ENCODE peak calls at places on chromosomes 6 and 20, in seven cellular contexts. F is A549, L is posterior cingulate gyrus, J is foreskin fibroblast, I is myocyte, P is GM12865, A is T1000. E is an unnamed sample.

GRCh38 chr20:37564388-37565133 is 36.9 kb upstream of the BLCAP start:
- DNase-seq in F (peak; percentile 46), L (peak; percentile 55), J (no peak), I (peak; percentile 69), P (peak; percentile 28), A (no peak), E (peak; percentile 42)

GRCh38 chr6:122652431-122652830 is 42.2 kb downstream of the PKIB start:
- DNase-seq in F (no peak), L (no peak), J (no peak), I (no peak), P (no peak), A (no peak), E (peak; percentile 28)

GRCh38 chr6:157904999-157905398 is 76.7 kb upstream of the SYNJ2 start:
- DNase-seq in F (no peak), L (no peak), J (no peak), I (no peak), P (no peak), A (no peak), E (no peak)

GRCh38 chr6:32148722-32149576 is 2.8 kb downstream of the PRRT1 start:
- DNase-seq in F (no peak), L (no peak), J (no peak), I (no peak), P (no peak), A (no peak), E (no peak)

GRCh38 chr6:31354248-31354647 is 2.7 kb downstream of the HLA-B start:
- DNase-seq in F (no peak), L (no peak), J (no peak), I (no peak), P (no peak), A (no peak), E (no peak)

GRCh38 chr6:146682919-146683318 is 84.1 kb downstream of the ADGB start:
- DNase-seq in F (no peak), L (no peak), J (no peak), I (no peak), P (no peak), A (no peak), E (no peak)

GRCh38 chr6:17086469-17086868 is 15.4 kb upstream of the STMND1 start:
- DNase-seq in F (peak; percentile 53), L (peak; percentile 60), J (peak; percentile 61), I (peak; percentile 84), P (peak; percentile 41), A (peak; percentile 18), E (peak; percentile 76)

GRCh38 chr6:117389227-117390057 is 36.3 kb downstream of the ROS1 start:
- DNase-seq in F (peak; percentile 5), L (no peak), J (peak; percentile 21), I (no peak), P (no peak), A (no peak), E (peak; percentile 90)

GRCh38 chr6:32056254-32056653 is 18.0 kb downstream of the CYP21A2 start:
- DNase-seq in F (no peak), L (no peak), J (no peak), I (no peak), P (no peak), A (no peak), E (no peak)

GRCh38 chr6:89986650-89987074 is 92.4 kb downstream of the GJA10 start:
- DNase-seq in F (no peak), L (no peak), J (peak; percentile 50), I (peak; percentile 62), P (no peak), A (no peak), E (peak; percentile 26)

GRCh38 chr20:381581-382290 is 1.2 kb downstream of the TRIB3 start:
- DNase-seq in F (peak; percentile 64), L (peak; percentile 12), J (peak; percentile 78), I (peak; percentile 53), P (peak; percentile 94), A (no peak), E (peak; percentile 81)

GRCh38 chr6:13302291-13302690 is 26.0 kb downstream of the TBC1D7 start:
- DNase-seq in F (no peak), L (peak; percentile 64), J (no peak), I (no peak), P (no peak), A (no peak), E (no peak)

GRCh38 chr6:94570576-94570975 is 1006.8 kb upstream of the MANEA start:
- DNase-seq in F (no peak), L (peak; percentile 39), J (no peak), I (no peak), P (no peak), A (no peak), E (no peak)

GRCh38 chr20:12638633-12639360 is 370.0 kb upstream of the SPTLC3 start:
- DNase-seq in F (no peak), L (no peak), J (no peak), I (no peak), P (no peak), A (no peak), E (no peak)

GRCh38 chr6:514396-514973 is 122.9 kb downstream of the IRF4 start:
- DNase-seq in F (no peak), L (no peak), J (no peak), I (peak; percentile 6), P (no peak), A (no peak), E (no peak)